ENCODE peak calls at places on chromosomes 1 and 21, in nine cellular contexts. V is upper lobe of right lung, R is thoracic aorta, T is heart right ventricle, J is IMR-90, D is endodermal cell, F is sigmoid colon, X is cardiac muscle cell, O is heart left ventricle. G is an unnamed sample.

GRCh38 chr1:195897072-195897471 is 711.2 kb downstream of the KCNT2 start:
- DNase-seq in V (no peak), R (no peak), T (no peak), J (no peak), D (no peak), F (no peak), X (no peak), O (no peak), G (no peak)

GRCh38 chr1:8456306-8456912 is 138.5 kb downstream of the SLC45A1 start:
- DNase-seq in V (no peak), R (no peak), T (no peak), J (peak; percentile 82), D (no peak), F (no peak), X (peak; percentile 81), O (no peak), G (no peak)

GRCh38 chr1:168653567-168653966 is 75.4 kb downstream of the DPT start:
- DNase-seq in V (no peak), R (no peak), T (no peak), J (no peak), D (no peak), F (no peak), X (no peak), O (no peak), G (no peak)

GRCh38 chr1:222948079-222948478 is 133.2 kb downstream of the DISP1 start:
- DNase-seq in V (no peak), R (no peak), T (no peak), J (peak; percentile 9), D (no peak), F (no peak), X (no peak), O (no peak), G (no peak)

GRCh38 chr1:34164510-34165381 is at the start of gene CSMD2:
- DNase-seq in V (peak; percentile 70), R (no peak), T (no peak), J (peak; percentile 23), D (peak; percentile 88), F (no peak), X (peak; percentile 62), O (no peak), G (peak; percentile 29)

GRCh38 chr1:108590436-108590835 is 30.5 kb downstream of the EEIG2 start:
- DNase-seq in V (no peak), R (no peak), T (no peak), J (peak; percentile 17), D (no peak), F (peak; percentile 67), X (peak; percentile 85), O (peak; percentile 33), G (no peak)

GRCh38 chr1:47181095-47181954 is 8.5 kb downstream of the PDZK1IP1 start:
- DNase-seq in V (peak; percentile 57), R (no peak), T (no peak), J (no peak), D (peak; percentile 72), F (no peak), X (no peak), O (no peak), G (no peak)

GRCh38 chr21:36369064-36369685 is 16.0 kb upstream of the CHAF1B start:
- DNase-seq in V (no peak), R (no peak), T (no peak), J (no peak), D (no peak), F (no peak), X (no peak), O (no peak), G (no peak)

GRCh38 chr1:50123071-50123470 is 14.4 kb downstream of the ELAVL4 start:
- DNase-seq in V (no peak), R (no peak), T (no peak), J (no peak), D (no peak), F (no peak), X (no peak), O (no peak), G (no peak)

GRCh38 chr1:167881786-167882185 is 32.1 kb downstream of the ADCY10 start:
- DNase-seq in V (no peak), R (no peak), T (no peak), J (peak; percentile 64), D (no peak), F (no peak), X (no peak), O (no peak), G (no peak)

GRCh38 chr1:55304306-55304705 is 89.1 kb upstream of the USP24 start:
- DNase-seq in V (no peak), R (no peak), T (peak; percentile 30), J (no peak), D (peak; percentile 68), F (no peak), X (no peak), O (no peak), G (no peak)

GRCh38 chr1:15034656-15035055 is 118.9 kb upstream of the TMEM51 start:
- DNase-seq in V (no peak), R (no peak), T (no peak), J (no peak), D (no peak), F (no peak), X (no peak), O (no peak), G (no peak)

GRCh38 chr1:204733869-204734596 is 48.5 kb upstream of the LRRN2 start:
- DNase-seq in V (no peak), R (no peak), T (no peak), J (no peak), D (no peak), F (no peak), X (no peak), O (peak; percentile 11), G (no peak)

GRCh38 chr1:156815851-156816536 is 654 bp downstream of the SH2D2A start:
- DNase-seq in V (no peak), R (no peak), T (no peak), J (no peak), D (no peak), F (no peak), X (no peak), O (no peak), G (peak; percentile 57)

GRCh38 chr1:100543640-100544039 is 5.7 kb downstream of the GPR88 start:
- DNase-seq in V (no peak), R (no peak), T (no peak), J (no peak), D (peak; percentile 76), F (no peak), X (no peak), O (no peak), G (no peak)

GRCh38 chr21:34883501-34884271 is 165.4 kb downstream of the RUNX1 start:
- DNase-seq in V (no peak), R (no peak), T (no peak), J (no peak), D (no peak), F (no peak), X (peak; percentile 40), O (no peak), G (no peak)

GRCh38 chr1:243325305-243325890 is 69.6 kb downstream of the SDCCAG8 start:
- DNase-seq in V (no peak), R (no peak), T (no peak), J (peak; percentile 82), D (no peak), F (no peak), X (peak; percentile 78), O (no peak), G (no peak)

GRCh38 chr1:52623812-52624211 is 9.2 kb upstream of the SHISAL2A start:
- DNase-seq in V (no peak), R (no peak), T (no peak), J (no peak), D (no peak), F (no peak), X (no peak), O (no peak), G (no peak)

GRCh38 chr1:119966681-119967080 is 70.4 kb upstream of the ADAM30 start:
- DNase-seq in V (no peak), R (no peak), T (no peak), J (no peak), D (no peak), F (no peak), X (no peak), O (no peak), G (no peak)

DNA sequence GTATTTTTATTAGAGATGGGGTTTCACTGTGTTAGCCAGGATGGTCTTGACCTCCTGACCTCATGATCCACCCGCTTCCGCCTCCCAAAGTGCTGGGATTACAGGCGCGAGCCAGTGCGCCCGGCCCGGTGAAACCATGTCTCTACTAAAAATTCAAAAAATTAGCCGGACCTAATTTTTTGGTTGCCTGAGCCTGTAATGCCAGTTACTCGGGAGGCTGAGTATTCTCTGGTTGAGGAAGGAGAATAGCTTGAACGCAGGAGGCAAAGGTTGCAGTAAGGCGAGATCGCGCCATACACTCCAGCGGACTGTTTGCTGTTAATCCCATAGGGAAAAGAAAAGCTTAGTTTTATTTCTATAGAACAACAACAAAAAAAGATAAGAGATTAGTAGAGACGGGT is 29.9 kb upstream of the HJV start:
- DNase-seq in V (no peak), R (no peak), T (no peak), J (no peak), D (peak; percentile 82), F (peak; percentile 63), X (no peak), O (no peak), G (no peak)
- H3K36me3 ChIP-seq in V (no peaks in the 10 kb centered on the region), R (no peaks in the 10 kb centered on the region), T (no peaks in the 10 kb centered on the region), J (no peaks in the 10 kb centered on the region), D (no peaks in the 10 kb centered on the region), F (no peaks in the 10 kb centered on the region), X (no peaks in the 10 kb centered on the region), O (no peaks in the 10 kb centered on the region), G (no peaks in the 10 kb centered on the region)

GRCh38 chr21:39347537-39347936 is 1.4 kb downstream of the HMGN1 start:
- DNase-seq in V (no peak), R (no peak), T (no peak), J (no peak), D (no peak), F (no peak), X (no peak), O (no peak), G (no peak)
- H3K4me3 ChIP-seq in V (peak overlapping the region; percentile 79), R (peak overlapping the region; percentile 79), T (peak overlapping the region; percentile 90), J (peak overlapping the region; percentile 94), D (peak overlapping the region; percentile 96), F (peak overlapping the region; percentile 68), X (peak overlapping the region; percentile 94), O (peak overlapping the region; percentile 84), G (peak overlapping the region; percentile 68)

GRCh38 chr1:87511449-87511848 is 182.8 kb downstream of the LMO4 start:
- DNase-seq in V (no peak), R (no peak), T (no peak), J (no peak), D (no peak), F (no peak), X (no peak), O (no peak), G (no peak)
- TF ChIP-seq CTCF in V (no peak), R (no peak), T (no peak), J (no peak), D (no peak), F (no peak), X (no peak), O (no peak), G (no peak)

GRCh38 chr21:43605320-43606244 is 53.7 kb downstream of the HSF2BP start:
- DNase-seq in V (no peak), R (no peak), T (no peak), J (no peak), D (no peak), F (no peak), X (no peak), O (no peak), G (no peak)
- H3K36me3 ChIP-seq in V (no peaks in the 10 kb centered on the region), R (no peaks in the 10 kb centered on the region), T (no peaks in the 10 kb centered on the region), J (no peaks in the 10 kb centered on the region), D (no peaks in the 10 kb centered on the region), F (no peaks in the 10 kb centered on the region), X (no peaks in the 10 kb centered on the region), O (no peaks in the 10 kb centered on the region), G (no peaks in the 10 kb centered on the region)

G was measured in tibial artery.